ENCODE peak calls at places on chromosomes 12 and 14, in six cellular contexts. C, P, O, G, X and A are unnamed samples.

GRCh38 chr12:1332327-1332726 is 262.1 kb downstream of the FBXL14 start:
- DNase-seq in C (peak), O (peak), P (no peak), G (no peak), X (peak), A (no peak)

GRCh38 chr12:91846466-91847055 is 299.1 kb downstream of the BTG1 start:
- DNase-seq in G (no peak), P (no peak), O (no peak), X (no peak), C (peak), A (no peak)

GRCh38 chr14:70809238-70810214 is at the start of gene MAP3K9:
- DNase-seq in X (peak), G (peak), O (peak), P (peak), C (peak), A (peak)

GRCh38 chr12:125133616-125134015 is 68.4 kb downstream of the AACS start:
- DNase-seq in G (no peak), P (no peak), X (no peak), O (no peak), C (no peak), A (no peak)

GRCh38 chr14:30882431-30882830 is 8.1 kb downstream of the COCH start:
- DNase-seq in P (no peak), O (peak), X (no peak), G (no peak), C (peak), A (no peak)

GRCh38 chr14:76763362-76764041 is 2.2 kb downstream of the VASH1 start:
- DNase-seq in P (no peak), O (no peak), C (peak), G (no peak), X (no peak), A (no peak)

GRCh38 chr12:119940881-119941280 is 48.2 kb upstream of the BICDL1 start:
- DNase-seq in C (peak), O (peak), G (no peak), P (peak), X (peak), A (peak)

GRCh38 chr12:108833757-108834472 is 23.5 kb downstream of the SSH1 start:
- DNase-seq in G (no peak), C (peak), O (no peak), P (peak), X (peak), A (peak)

GRCh38 chr12:104669851-104670337 is 213.1 kb downstream of the CHST11 start:
- DNase-seq in G (peak), O (peak), X (no peak), P (no peak), C (peak), A (no peak)

GRCh38 chr12:50032516-50033316 is 7.4 kb upstream of the RACGAP1 start:
- DNase-seq in O (no peak), G (no peak), X (no peak), C (no peak), P (no peak), A (no peak)

GRCh38 chr14:105151838-105152793 is 16.5 kb downstream of the JAG2 start:
- DNase-seq in C (no peak), X (no peak), P (no peak), O (no peak), G (no peak), A (no peak)

GRCh38 chr14:69525896-69526295 is 41.4 kb downstream of the PLEKHD1 start:
- DNase-seq in X (no peak), P (no peak), C (no peak), O (no peak), G (no peak), A (no peak)

GRCh38 chr12:106358410-106359241 is 1.1 kb downstream of the POLR3B start:
- DNase-seq in O (peak), C (peak), X (no peak), G (no peak), P (peak), A (peak)

GRCh38 chr14:76208340-76208739 is 56.6 kb downstream of the GPATCH2L start:
- DNase-seq in C (no peak), X (no peak), O (no peak), G (no peak), P (no peak), A (no peak)

GRCh38 chr14:23665302-23666016 is 29.3 kb downstream of the DHRS2 start:
- DNase-seq in C (no peak), G (no peak), O (no peak), P (no peak), X (no peak), A (no peak)

GRCh38 chr12:112524676-112525425 is 106.1 kb downstream of the PTPN11 start:
- DNase-seq in C (peak), O (peak), P (peak), G (no peak), X (peak), A (peak)

GRCh38 chr12:77734489-77734888 is 96.2 kb upstream of the NAV3 start:
- DNase-seq in G (no peak), O (no peak), X (no peak), C (peak), P (no peak), A (peak)

GRCh38 chr14:103520657-103521437 is 1.8 kb downstream of the CKB start:
- DNase-seq in O (no peak), P (peak), X (peak), G (peak), C (peak), A (no peak)
- TF ChIP-seq CTCF in O (peak), P (peak), X (peak), G (peak), C (peak), A (peak)

GRCh38 chr12:24839268-24839791 is 109.6 kb downstream of the BCAT1 start:
- DNase-seq in P (peak), G (peak), X (no peak), C (peak), O (no peak), A (peak)
- TF ChIP-seq CTCF in P (no peak), G (no peak), X (no peak), C (no peak), O (no peak), A (no peak)

DNA sequence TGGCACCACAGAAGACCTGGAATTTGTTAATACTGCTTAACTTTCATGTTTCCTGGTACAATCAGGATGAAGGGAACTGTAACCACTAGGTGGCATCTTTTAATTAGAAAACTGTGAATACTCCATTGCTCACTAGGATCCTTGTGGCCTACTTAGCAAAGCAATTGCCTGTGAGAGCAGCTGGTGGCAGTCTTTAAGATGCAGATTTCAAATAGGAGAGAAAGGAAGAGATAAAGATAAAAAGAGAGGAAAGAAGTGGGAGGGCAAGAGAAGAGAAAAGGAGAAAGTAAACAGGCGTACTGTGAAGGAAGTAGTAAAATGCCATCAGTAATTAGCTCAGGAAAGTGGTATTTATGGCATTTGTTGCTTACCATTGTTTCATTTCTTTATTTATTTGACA is 114.5 kb downstream of the RAD51B start:
- DNase-seq in O (peak), P (peak), X (peak), C (peak), G (no peak), A (peak)
- TF ChIP-seq CTCF in O (peak), P (peak), X (peak), C (peak), G (peak), A (peak)

DNA sequence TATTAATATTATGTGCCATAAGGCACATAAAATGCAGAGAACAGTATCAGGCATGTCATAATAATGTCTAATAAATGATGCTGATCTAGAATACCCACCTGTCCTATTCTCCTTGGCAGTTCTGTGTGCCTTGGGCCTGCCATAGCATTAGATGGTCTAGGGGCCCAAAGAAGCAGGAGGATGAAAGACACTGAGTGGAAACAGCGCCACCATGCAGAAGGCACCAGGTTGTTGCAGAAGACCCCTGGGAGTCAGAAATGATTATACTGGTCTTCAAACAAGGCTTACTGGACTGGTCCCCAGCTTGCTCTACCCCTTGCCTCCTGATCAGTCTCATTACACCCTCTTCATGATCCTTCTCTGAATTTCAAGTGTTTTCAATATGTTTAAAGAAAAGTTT is 353.3 kb downstream of the GRIN2B start:
- DNase-seq in P (no peak), G (no peak), X (no peak), O (no peak), C (no peak), A (no peak)
- TF ChIP-seq CTCF in P (no peak), G (no peak), X (no peak), O (no peak), C (no peak), A (no peak)

DNA sequence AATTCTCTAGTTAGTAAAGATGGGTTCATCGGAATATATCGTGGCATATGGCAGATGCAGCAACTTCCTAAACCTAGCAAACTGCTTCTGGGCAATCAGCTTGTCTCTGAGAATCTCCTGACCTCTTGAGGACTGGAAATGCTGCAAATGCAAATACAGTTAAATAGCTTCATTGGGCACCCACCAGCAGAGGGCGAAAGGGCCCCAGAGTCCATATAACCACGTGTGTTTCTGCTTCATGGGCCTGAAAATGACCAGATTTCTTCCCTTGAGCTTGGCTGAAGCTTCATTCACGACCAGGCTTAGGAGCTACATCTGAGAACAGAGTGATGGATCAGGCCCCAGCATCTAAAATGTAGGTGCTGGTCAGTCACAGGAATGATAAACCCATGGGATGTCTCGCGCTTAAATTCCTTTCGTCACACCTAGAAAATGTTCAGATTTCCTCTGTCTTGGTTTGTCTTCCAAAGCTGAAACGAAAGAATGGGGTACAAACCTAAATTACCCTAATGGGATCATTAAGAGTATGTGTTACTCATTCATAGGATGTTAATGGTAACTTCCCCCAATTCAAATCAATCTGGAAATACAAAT is 1482.5 kb upstream of the TMEM132C start:
- DNase-seq in G (no peak), X (peak), P (peak), C (peak), O (peak), A (peak)
- TF ChIP-seq CTCF in G (peak), X (peak), P (peak), C (peak), O (peak), A (peak)

DNA sequence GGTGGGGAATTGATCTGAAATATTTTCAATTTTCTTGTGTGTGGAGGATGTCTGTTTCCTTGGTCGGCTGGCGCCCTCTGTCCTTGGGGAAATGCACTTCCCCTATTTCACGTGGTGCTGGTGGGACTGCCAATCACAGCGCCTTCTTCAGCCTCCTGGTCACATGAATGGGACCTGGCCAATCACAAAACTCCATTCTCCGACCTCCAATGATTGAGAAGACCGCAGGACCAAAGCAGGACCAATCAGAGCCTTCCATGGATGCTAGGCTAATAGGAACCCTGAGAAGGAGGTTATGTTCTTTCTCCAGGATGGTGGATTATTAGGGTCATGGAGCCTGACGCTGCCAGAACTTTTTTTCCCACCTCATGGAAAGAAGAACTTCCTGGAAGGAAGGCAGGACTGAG is 188.7 kb downstream of the TTC8 start:
- DNase-seq in P (peak), G (no peak), X (no peak), C (peak), O (peak), A (peak)
- TF ChIP-seq CTCF in P (peak), G (no peak), X (peak), C (peak), O (peak), A (peak)